ENCODE peak calls at places on chromosome 17, in seven cellular contexts. S is AG04450; A is cardiac muscle cell; U is CD8-positive, alpha-beta T cell; Q is endothelial cell of umbilical vein; P is astrocyte; L is stomach. D is an unnamed sample.

GRCh38 chr17:7929158-7930029 is at the start of gene KCNAB3:
- DNase-seq in Q (peak), L (no peak), P (peak), A (peak), S (no peak), U (peak), D (peak)

GRCh38 chr17:60641810-60642220 is 35.8 kb upstream of the BCAS3 start:
- DNase-seq in P (peak), U (peak), Q (peak), A (peak), S (peak), L (peak), D (no peak)

GRCh38 chr17:75587718-75588545 is at the start of gene MYO15B:
- DNase-seq in A (peak), S (no peak), Q (peak), L (peak), P (no peak), U (peak), D (peak)

GRCh38 chr17:80430446-80431245 is 15.7 kb downstream of the ENDOV start:
- DNase-seq in Q (no peak), P (no peak), U (no peak), A (no peak), S (no peak), L (no peak), D (peak)

GRCh38 chr17:59547131-59547915 is 18.1 kb upstream of the DHX40 start:
- DNase-seq in P (no peak), L (no peak), A (peak), Q (peak), U (no peak), S (no peak), D (no peak)

GRCh38 chr17:42502926-42503325 is 33.1 kb upstream of the NAGLU start:
- DNase-seq in P (no peak), Q (no peak), U (no peak), A (no peak), L (no peak), S (no peak), D (no peak)

GRCh38 chr17:17836818-17837379 is at the start of gene SREBF1:
- DNase-seq in L (peak), P (no peak), Q (peak), U (peak), S (no peak), A (peak), D (no peak)

GRCh38 chr17:42553161-42553818 is 567 bp downstream of the HSD17B1 start:
- DNase-seq in L (no peak), S (no peak), Q (no peak), U (no peak), A (peak), P (peak), D (no peak)

GRCh38 chr17:42067371-42068180 is 17.2 kb upstream of the C17orf113 start:
- DNase-seq in U (peak), A (peak), Q (peak), L (peak), S (no peak), P (no peak), D (no peak)

GRCh38 chr17:42016411-42016831 is 818 bp downstream of the DNAJC7 start:
- DNase-seq in L (no peak), S (no peak), U (no peak), Q (peak), P (peak), A (peak), D (no peak)

GRCh38 chr17:28953444-28954118 is 2.3 kb upstream of the PHF12 start:
- DNase-seq in P (no peak), A (peak), U (peak), S (no peak), L (peak), Q (peak), D (no peak)

GRCh38 chr17:58269557-58270291 is 11.0 kb downstream of the MPO start:
- DNase-seq in A (no peak), P (no peak), U (no peak), L (no peak), Q (no peak), S (no peak), D (no peak)

GRCh38 chr17:71978435-71978834 is 142.4 kb upstream of the SOX9 start:
- DNase-seq in P (no peak), A (no peak), Q (no peak), U (no peak), S (no peak), L (no peak), D (no peak)

GRCh38 chr17:60049936-60050335 is 28.8 kb downstream of the HEATR6 start:
- DNase-seq in L (no peak), S (no peak), Q (no peak), P (no peak), U (no peak), A (peak), D (no peak)

GRCh38 chr17:66930933-66931332 is 33.6 kb upstream of the CACNG4 start:
- DNase-seq in P (no peak), Q (no peak), L (no peak), U (no peak), A (peak), S (no peak), D (no peak)

GRCh38 chr17:31389673-31390381 is 1.6 kb upstream of the RAB11FIP4 start:
- DNase-seq in S (no peak), U (no peak), A (no peak), P (no peak), Q (no peak), L (peak), D (no peak)

GRCh38 chr17:36918260-36918691 is 19.0 kb upstream of the LHX1 start:
- DNase-seq in P (peak), S (no peak), Q (no peak), U (no peak), A (peak), L (no peak), D (no peak)

GRCh38 chr17:76145231-76146052 is 4.4 kb upstream of the FOXJ1 start:
- DNase-seq in S (no peak), U (peak), L (no peak), P (no peak), A (no peak), Q (peak), D (no peak)

GRCh38 chr17:30476726-30477082 is 504 bp upstream of the GOSR1 start:
- DNase-seq in L (no peak), Q (no peak), P (peak), U (peak), A (peak), S (no peak), D (no peak)

GRCh38 chr17:4899341-4900230 is at the start of gene C17orf107:
- DNase-seq in P (peak), U (peak), S (peak), Q (peak), L (peak), A (peak), D (peak)

GRCh38 chr17:35496470-35497290 is 40.8 kb downstream of the SLFN12L start:
- DNase-seq in S (no peak), U (no peak), A (no peak), Q (no peak), P (no peak), L (no peak), D (no peak)

GRCh38 chr17:81558941-81559806 is 7.0 kb upstream of the FAAP100 start:
- DNase-seq in S (no peak), Q (no peak), A (no peak), P (no peak), U (no peak), L (no peak), D (no peak)

GRCh38 chr17:3647769-3648540 is 11.4 kb downstream of the CTNS start:
- DNase-seq in U (peak), Q (peak), A (peak), P (peak), S (no peak), L (peak), D (no peak)

GRCh38 chr17:3913531-3914318 is 2.5 kb downstream of the P2RX1 start:
- DNase-seq in L (peak), S (peak), Q (peak), A (peak), U (peak), P (peak), D (peak)

GRCh38 chr17:60229189-60229802 is 79.5 kb downstream of the CA4 start:
- DNase-seq in U (no peak), P (no peak), A (peak), Q (peak), S (no peak), L (no peak), D (no peak)

GRCh38 chr17:7855643-7856080 is 796 bp downstream of the TMEM88 start:
- DNase-seq in U (no peak), S (no peak), A (no peak), L (no peak), Q (peak), P (no peak), D (no peak)

GRCh38 chr17:34386343-34386924 is 23.4 kb upstream of the CCL1 start:
- DNase-seq in L (no peak), P (no peak), Q (no peak), A (no peak), U (no peak), S (no peak), D (no peak)

GRCh38 chr17:27529230-27529796 is 73.1 kb downstream of the KSR1 start:
- DNase-seq in S (no peak), Q (peak), A (peak), U (no peak), P (peak), L (no peak), D (peak)
- TF ChIP-seq CTCF in S (peak), Q (peak), A (peak), U (no peak), P (no peak), L (no peak), D (no peak)

GRCh38 chr17:39846205-39846604 is 17.9 kb downstream of the IKZF3 start:
- DNase-seq in Q (no peak), A (no peak), S (no peak), U (no peak), L (no peak), P (no peak), D (no peak)
- TF ChIP-seq CTCF in Q (no peak), A (no peak), S (no peak), U (no peak), L (no peak), P (no peak), D (no peak)

GRCh38 chr17:74343526-74344284 is 17.7 kb downstream of the KIF19 start:
- DNase-seq in P (no peak), U (no peak), L (no peak), A (no peak), Q (no peak), S (no peak), D (no peak)

GRCh38 chr17:74344658-74345057 is 17.0 kb downstream of the BTBD17 start:
- DNase-seq in S (no peak), U (no peak), Q (no peak), P (no peak), A (no peak), L (no peak), D (peak)

GRCh38 chr17:74340470-74341023 is 14.5 kb downstream of the KIF19 start:
- DNase-seq in P (no peak), U (no peak), S (no peak), A (no peak), L (no peak), Q (no peak), D (no peak)

GRCh38 chr17:74345433-74346241 is 16.0 kb downstream of the BTBD17 start:
- DNase-seq in A (no peak), L (no peak), Q (peak), S (no peak), P (no peak), U (no peak), D (no peak)

GRCh38 chr17:74343121-74343520 is 17.1 kb downstream of the KIF19 start:
- DNase-seq in Q (no peak), A (no peak), L (no peak), S (no peak), U (no peak), P (no peak), D (no peak)
- TF ChIP-seq CTCF in Q (no peak), A (no peak), L (no peak), S (no peak), U (no peak), P (no peak), D (no peak)

GRCh38 chr17:2592974-2593845 is at the start of gene PAFAH1B1:
- DNase-seq in L (peak), Q (peak), U (peak), A (peak), P (peak), S (peak), D (peak)
- TF ChIP-seq CTCF in L (no peak), Q (no peak), U (no peak), A (no peak), P (no peak), S (peak), D (no peak)

D was measured in CD14-positive monocyte.